ENCODE peak calls at places on chromosome 1, in seven cellular contexts. One of them, this sample, is unnamed.
A peak's percentile ranks its signal among the peaks of the same experiment; 100 is the strongest.

GRCh38 chr1:115218034-115218405 is 120.0 kb downstream of the NGF start:
- DNase-seq in endothelial cell: no peak
- DNase-seq in HT1080: no peak
- DNase-seq in activated naive CD4-positive, alpha-beta T cell treated with anti-CD3 and anti-CD28 coated beads, Interleukin-2, amount 10 ng/mL, durations not matched to agents 7 days and 5 days: no peak
- DNase-seq in stimulated activated CD4-positive, alpha-beta T cell treated with anti-CD3 and anti-CD28 coated beads, Interleukin-2, amount 100 ng/mL, for 24 hours: no peak
- DNase-seq in neural crest cell: no peak
- DNase-seq in T1000: no peak
- DNase-seq in this sample: no peak

GRCh38 chr1:54275349-54275748 is 75.4 kb downstream of the MRPL37 start:
- DNase-seq in stimulated activated CD4-positive, alpha-beta T cell treated with anti-CD3 and anti-CD28 coated beads, Interleukin-2, amount 100 ng/mL, for 24 hours: no peak
- DNase-seq in endothelial cell: peak; percentile 55
- DNase-seq in HT1080: no peak
- DNase-seq in neural crest cell: no peak
- DNase-seq in T1000: no peak
- DNase-seq in activated naive CD4-positive, alpha-beta T cell treated with anti-CD3 and anti-CD28 coated beads, Interleukin-2, amount 10 ng/mL, durations not matched to agents 7 days and 5 days: no peak
- DNase-seq in this sample: no peak

GRCh38 chr1:85603086-85603485 is 22.5 kb downstream of the CCN1 start:
- DNase-seq in stimulated activated CD4-positive, alpha-beta T cell treated with anti-CD3 and anti-CD28 coated beads, Interleukin-2, amount 100 ng/mL, for 24 hours: no peak
- DNase-seq in T1000: no peak
- DNase-seq in endothelial cell: no peak
- DNase-seq in activated naive CD4-positive, alpha-beta T cell treated with anti-CD3 and anti-CD28 coated beads, Interleukin-2, amount 10 ng/mL, durations not matched to agents 7 days and 5 days: no peak
- DNase-seq in neural crest cell: no peak
- DNase-seq in HT1080: no peak
- DNase-seq in this sample: no peak

GRCh38 chr1:7334475-7335035 is 436.5 kb upstream of the VAMP3 start:
- DNase-seq in stimulated activated CD4-positive, alpha-beta T cell treated with anti-CD3 and anti-CD28 coated beads, Interleukin-2, amount 100 ng/mL, for 24 hours: no peak
- DNase-seq in neural crest cell: no peak
- DNase-seq in T1000: no peak
- DNase-seq in activated naive CD4-positive, alpha-beta T cell treated with anti-CD3 and anti-CD28 coated beads, Interleukin-2, amount 10 ng/mL, durations not matched to agents 7 days and 5 days: no peak
- DNase-seq in endothelial cell: no peak
- DNase-seq in HT1080: no peak
- DNase-seq in this sample: no peak

GRCh38 chr1:10528066-10529014 is 53.6 kb downstream of the PEX14 start:
- DNase-seq in T1000: peak; percentile 52
- DNase-seq in endothelial cell: no peak
- DNase-seq in HT1080: peak; percentile 89
- DNase-seq in activated naive CD4-positive, alpha-beta T cell treated with anti-CD3 and anti-CD28 coated beads, Interleukin-2, amount 10 ng/mL, durations not matched to agents 7 days and 5 days: no peak
- DNase-seq in stimulated activated CD4-positive, alpha-beta T cell treated with anti-CD3 and anti-CD28 coated beads, Interleukin-2, amount 100 ng/mL, for 24 hours: no peak
- DNase-seq in neural crest cell: no peak
- DNase-seq in this sample: no peak

GRCh38 chr1:171017431-171017830 is 73.3 kb upstream of the FMO3 start:
- DNase-seq in neural crest cell: no peak
- DNase-seq in T1000: no peak
- DNase-seq in endothelial cell: no peak
- DNase-seq in stimulated activated CD4-positive, alpha-beta T cell treated with anti-CD3 and anti-CD28 coated beads, Interleukin-2, amount 100 ng/mL, for 24 hours: no peak
- DNase-seq in activated naive CD4-positive, alpha-beta T cell treated with anti-CD3 and anti-CD28 coated beads, Interleukin-2, amount 10 ng/mL, durations not matched to agents 7 days and 5 days: no peak
- DNase-seq in HT1080: no peak
- DNase-seq in this sample: no peak

GRCh38 chr1:16230744-16231143 is 6.2 kb downstream of the CPLANE2 start:
- DNase-seq in stimulated activated CD4-positive, alpha-beta T cell treated with anti-CD3 and anti-CD28 coated beads, Interleukin-2, amount 100 ng/mL, for 24 hours: no peak
- DNase-seq in neural crest cell: no peak
- DNase-seq in activated naive CD4-positive, alpha-beta T cell treated with anti-CD3 and anti-CD28 coated beads, Interleukin-2, amount 10 ng/mL, durations not matched to agents 7 days and 5 days: no peak
- DNase-seq in HT1080: no peak
- DNase-seq in endothelial cell: no peak
- DNase-seq in T1000: no peak
- DNase-seq in this sample: no peak

GRCh38 chr1:60388092-60388987 is 314.8 kb upstream of the C1orf87 start:
- DNase-seq in activated naive CD4-positive, alpha-beta T cell treated with anti-CD3 and anti-CD28 coated beads, Interleukin-2, amount 10 ng/mL, durations not matched to agents 7 days and 5 days: no peak
- DNase-seq in HT1080: peak; percentile 65
- DNase-seq in stimulated activated CD4-positive, alpha-beta T cell treated with anti-CD3 and anti-CD28 coated beads, Interleukin-2, amount 100 ng/mL, for 24 hours: no peak
- DNase-seq in neural crest cell: no peak
- DNase-seq in endothelial cell: no peak
- DNase-seq in T1000: peak; percentile 26
- DNase-seq in this sample: no peak

GRCh38 chr1:112589766-112590165 is 29.2 kb downstream of the ST7L start:
- DNase-seq in activated naive CD4-positive, alpha-beta T cell treated with anti-CD3 and anti-CD28 coated beads, Interleukin-2, amount 10 ng/mL, durations not matched to agents 7 days and 5 days: no peak
- DNase-seq in neural crest cell: no peak
- DNase-seq in T1000: no peak
- DNase-seq in HT1080: no peak
- DNase-seq in stimulated activated CD4-positive, alpha-beta T cell treated with anti-CD3 and anti-CD28 coated beads, Interleukin-2, amount 100 ng/mL, for 24 hours: no peak
- DNase-seq in endothelial cell: no peak
- DNase-seq in this sample: no peak

GRCh38 chr1:152926091-152926490 is 17.7 kb downstream of the IVL start:
- DNase-seq in T1000: no peak
- DNase-seq in neural crest cell: no peak
- DNase-seq in HT1080: peak; percentile 38
- DNase-seq in stimulated activated CD4-positive, alpha-beta T cell treated with anti-CD3 and anti-CD28 coated beads, Interleukin-2, amount 100 ng/mL, for 24 hours: no peak
- DNase-seq in activated naive CD4-positive, alpha-beta T cell treated with anti-CD3 and anti-CD28 coated beads, Interleukin-2, amount 10 ng/mL, durations not matched to agents 7 days and 5 days: no peak
- DNase-seq in endothelial cell: no peak
- DNase-seq in this sample: no peak

GRCh38 chr1:226404063-226404903 is 3.6 kb downstream of the PARP1 start:
- DNase-seq in endothelial cell: no peak
- DNase-seq in stimulated activated CD4-positive, alpha-beta T cell treated with anti-CD3 and anti-CD28 coated beads, Interleukin-2, amount 100 ng/mL, for 24 hours: no peak
- DNase-seq in activated naive CD4-positive, alpha-beta T cell treated with anti-CD3 and anti-CD28 coated beads, Interleukin-2, amount 10 ng/mL, durations not matched to agents 7 days and 5 days: no peak
- DNase-seq in HT1080: no peak
- DNase-seq in neural crest cell: no peak
- DNase-seq in T1000: no peak
- DNase-seq in this sample: no peak

GRCh38 chr1:200130552-200130951 is 103.0 kb downstream of the NR5A2 start:
- DNase-seq in neural crest cell: no peak
- DNase-seq in HT1080: no peak
- DNase-seq in T1000: no peak
- DNase-seq in stimulated activated CD4-positive, alpha-beta T cell treated with anti-CD3 and anti-CD28 coated beads, Interleukin-2, amount 100 ng/mL, for 24 hours: no peak
- DNase-seq in endothelial cell: no peak
- DNase-seq in activated naive CD4-positive, alpha-beta T cell treated with anti-CD3 and anti-CD28 coated beads, Interleukin-2, amount 10 ng/mL, durations not matched to agents 7 days and 5 days: no peak
- DNase-seq in this sample: no peak

GRCh38 chr1:48338257-48338656 is 115.7 kb downstream of the SLC5A9 start:
- DNase-seq in HT1080: no peak
- DNase-seq in activated naive CD4-positive, alpha-beta T cell treated with anti-CD3 and anti-CD28 coated beads, Interleukin-2, amount 10 ng/mL, durations not matched to agents 7 days and 5 days: no peak
- DNase-seq in neural crest cell: no peak
- DNase-seq in endothelial cell: no peak
- DNase-seq in T1000: no peak
- DNase-seq in stimulated activated CD4-positive, alpha-beta T cell treated with anti-CD3 and anti-CD28 coated beads, Interleukin-2, amount 100 ng/mL, for 24 hours: no peak
- DNase-seq in this sample: no peak

GRCh38 chr1:202680586-202681352 is 29.5 kb downstream of the SYT2 start:
- DNase-seq in HT1080: no peak
- DNase-seq in activated naive CD4-positive, alpha-beta T cell treated with anti-CD3 and anti-CD28 coated beads, Interleukin-2, amount 10 ng/mL, durations not matched to agents 7 days and 5 days: peak; percentile 6
- DNase-seq in T1000: no peak
- DNase-seq in neural crest cell: no peak
- DNase-seq in endothelial cell: no peak
- DNase-seq in stimulated activated CD4-positive, alpha-beta T cell treated with anti-CD3 and anti-CD28 coated beads, Interleukin-2, amount 100 ng/mL, for 24 hours: no peak
- DNase-seq in this sample: no peak

GRCh38 chr1:5348732-5349465 is 643.3 kb downstream of the NPHP4 start:
- DNase-seq in stimulated activated CD4-positive, alpha-beta T cell treated with anti-CD3 and anti-CD28 coated beads, Interleukin-2, amount 100 ng/mL, for 24 hours: no peak
- DNase-seq in activated naive CD4-positive, alpha-beta T cell treated with anti-CD3 and anti-CD28 coated beads, Interleukin-2, amount 10 ng/mL, durations not matched to agents 7 days and 5 days: no peak
- DNase-seq in T1000: no peak
- DNase-seq in neural crest cell: no peak
- DNase-seq in endothelial cell: no peak
- DNase-seq in HT1080: no peak
- DNase-seq in this sample: no peak

GRCh38 chr1:76230894-76231293 is 156.3 kb downstream of the ST6GALNAC3 start:
- DNase-seq in T1000: no peak
- DNase-seq in neural crest cell: no peak
- DNase-seq in stimulated activated CD4-positive, alpha-beta T cell treated with anti-CD3 and anti-CD28 coated beads, Interleukin-2, amount 100 ng/mL, for 24 hours: no peak
- DNase-seq in activated naive CD4-positive, alpha-beta T cell treated with anti-CD3 and anti-CD28 coated beads, Interleukin-2, amount 10 ng/mL, durations not matched to agents 7 days and 5 days: no peak
- DNase-seq in HT1080: no peak
- DNase-seq in endothelial cell: no peak
- DNase-seq in this sample: no peak

GRCh38 chr1:206590025-206590834 is 22.0 kb downstream of the EIF2D start:
- DNase-seq in activated naive CD4-positive, alpha-beta T cell treated with anti-CD3 and anti-CD28 coated beads, Interleukin-2, amount 10 ng/mL, durations not matched to agents 7 days and 5 days: peak; percentile 65
- DNase-seq in stimulated activated CD4-positive, alpha-beta T cell treated with anti-CD3 and anti-CD28 coated beads, Interleukin-2, amount 100 ng/mL, for 24 hours: peak; percentile 48
- DNase-seq in T1000: no peak
- DNase-seq in neural crest cell: no peak
- DNase-seq in HT1080: peak; percentile 89
- DNase-seq in endothelial cell: no peak
- DNase-seq in this sample: peak; percentile 80

GRCh38 chr1:151980287-151981177 is 13.1 kb downstream of the S100A10 start:
- DNase-seq in T1000: peak; percentile 85
- DNase-seq in endothelial cell: no peak
- DNase-seq in neural crest cell: no peak
- DNase-seq in activated naive CD4-positive, alpha-beta T cell treated with anti-CD3 and anti-CD28 coated beads, Interleukin-2, amount 10 ng/mL, durations not matched to agents 7 days and 5 days: no peak
- DNase-seq in stimulated activated CD4-positive, alpha-beta T cell treated with anti-CD3 and anti-CD28 coated beads, Interleukin-2, amount 100 ng/mL, for 24 hours: no peak
- DNase-seq in HT1080: peak; percentile 93
- DNase-seq in this sample: no peak

GRCh38 chr1:223180803-223181321 is 37.8 kb upstream of the TLR5 start:
- DNase-seq in endothelial cell: no peak
- DNase-seq in neural crest cell: no peak
- DNase-seq in HT1080: no peak
- DNase-seq in activated naive CD4-positive, alpha-beta T cell treated with anti-CD3 and anti-CD28 coated beads, Interleukin-2, amount 10 ng/mL, durations not matched to agents 7 days and 5 days: no peak
- DNase-seq in T1000: no peak
- DNase-seq in stimulated activated CD4-positive, alpha-beta T cell treated with anti-CD3 and anti-CD28 coated beads, Interleukin-2, amount 100 ng/mL, for 24 hours: no peak
- DNase-seq in this sample: no peak

GRCh38 chr1:245316791-245317190 is 162.0 kb downstream of the KIF26B start:
- DNase-seq in stimulated activated CD4-positive, alpha-beta T cell treated with anti-CD3 and anti-CD28 coated beads, Interleukin-2, amount 100 ng/mL, for 24 hours: no peak
- DNase-seq in endothelial cell: no peak
- DNase-seq in HT1080: no peak
- DNase-seq in activated naive CD4-positive, alpha-beta T cell treated with anti-CD3 and anti-CD28 coated beads, Interleukin-2, amount 10 ng/mL, durations not matched to agents 7 days and 5 days: no peak
- DNase-seq in T1000: no peak
- DNase-seq in neural crest cell: no peak
- DNase-seq in this sample: no peak

This sample was measured in activated CD4-positive, alpha-beta memory T cell treated with anti-CD3 and anti-CD28 coated beads, Interleukin-2, amount 10 ng/mL, durations not matched to agents 7 days and 5 days.